ENCODE peak calls at places on chromosomes 13 and 19, in seven cellular contexts. X, A, S, Q, W, C and U are unnamed samples.

GRCh38 chr13:81406639-81407292 is 1065.8 kb upstream of the SPRY2 start:
- DNase-seq in S (no peak), A (no peak), Q (no peak), W (no peak), C (no peak), X (no peak), U (no peak)

GRCh38 chr19:19226204-19226603 is 14.4 kb downstream of the NCAN start:
- DNase-seq in S (no peak), Q (no peak), X (no peak), A (no peak), W (no peak), C (no peak), U (no peak)

GRCh38 chr13:40498461-40498860 is 168.0 kb downstream of the FOXO1 start:
- DNase-seq in A (no peak), Q (no peak), X (no peak), W (no peak), C (no peak), S (no peak), U (no peak)

GRCh38 chr13:24162604-24163003 is 2.1 kb downstream of the SPATA13 start:
- DNase-seq in X (no peak), C (no peak), W (no peak), A (no peak), S (no peak), Q (peak; percentile 22), U (no peak)

GRCh38 chr13:71464673-71465072 is 402.3 kb downstream of the DACH1 start:
- DNase-seq in C (no peak), W (no peak), X (no peak), Q (no peak), S (no peak), A (no peak), U (no peak)

GRCh38 chr13:113021811-113022210 is 52.8 kb downstream of the MCF2L start:
- DNase-seq in Q (no peak), X (no peak), W (no peak), A (no peak), C (no peak), S (no peak), U (no peak)

GRCh38 chr19:47790398-47790814 is 11.9 kb downstream of the SELENOW start:
- DNase-seq in S (peak; percentile 93), X (peak; percentile 55), A (peak; percentile 87), C (peak; percentile 58), W (peak; percentile 90), Q (peak; percentile 51), U (peak; percentile 87)

GRCh38 chr19:19434483-19435045 is 29.1 kb downstream of the GATAD2A start:
- DNase-seq in X (peak; percentile 45), S (no peak), C (no peak), Q (no peak), W (peak; percentile 80), A (no peak), U (no peak)

GRCh38 chr13:104315606-104316005 is 1249.4 kb upstream of the SLC10A2 start:
- DNase-seq in S (no peak), A (no peak), X (peak; percentile 99), C (no peak), W (no peak), Q (no peak), U (no peak)

GRCh38 chr13:87999141-87999765 is 328.1 kb downstream of the SLITRK5 start:
- DNase-seq in S (no peak), C (no peak), Q (no peak), X (peak; percentile 36), W (no peak), A (no peak), U (no peak)

GRCh38 chr19:16463991-16464575 is 7.7 kb downstream of the EPS15L1 start:
- DNase-seq in A (no peak), X (peak; percentile 84), C (no peak), W (peak; percentile 80), S (no peak), Q (no peak), U (no peak)